ENCODE peak calls at places on chromosome 17, in five cellular contexts. One of them, this sample, is unnamed.
A peak's percentile ranks its signal among the peaks of the same experiment; 100 is the strongest.

GRCh38 chr17:73555199-73555810 is 88.9 kb downstream of the SDK2 start:
- DNase-seq in endothelial cell of umbilical vein: no peak
- DNase-seq in uterus: no peak
- DNase-seq in tibial nerve: no peak
- DNase-seq in Peyer's patch: no peak
- DNase-seq in this sample: no peak

GRCh38 chr17:62804025-62804424 is 4.1 kb downstream of the MARCHF10 start:
- DNase-seq in endothelial cell of umbilical vein: no peak
- DNase-seq in uterus: no peak
- DNase-seq in tibial nerve: no peak
- DNase-seq in Peyer's patch: no peak
- DNase-seq in this sample: no peak

GRCh38 chr17:19018600-19018950 is 14.0 kb upstream of the FAM83G start:
- DNase-seq in endothelial cell of umbilical vein: no peak
- DNase-seq in uterus: no peak
- DNase-seq in tibial nerve: no peak
- DNase-seq in Peyer's patch: no peak
- DNase-seq in this sample: no peak

GRCh38 chr17:21389352-21389751 is 13.2 kb downstream of the KCNJ12 start:
- DNase-seq in endothelial cell of umbilical vein: no peak
- DNase-seq in uterus: no peak
- DNase-seq in tibial nerve: no peak
- DNase-seq in Peyer's patch: no peak
- DNase-seq in this sample: no peak

GRCh38 chr17:46732133-46732532 is 86.4 kb downstream of the WNT3 start:
- DNase-seq in endothelial cell of umbilical vein: no peak
- DNase-seq in uterus: no peak
- DNase-seq in tibial nerve: no peak
- DNase-seq in Peyer's patch: no peak
- DNase-seq in this sample: no peak

GRCh38 chr17:78111012-78111726 is 17.4 kb downstream of the TMC6 start:
- DNase-seq in endothelial cell of umbilical vein: no peak
- DNase-seq in uterus: peak; percentile 16
- DNase-seq in tibial nerve: no peak
- DNase-seq in Peyer's patch: no peak
- DNase-seq in this sample: no peak

GRCh38 chr17:36937961-36938565 is 788 bp downstream of the LHX1 start:
- DNase-seq in endothelial cell of umbilical vein: peak; percentile 33
- DNase-seq in uterus: no peak
- DNase-seq in tibial nerve: no peak
- DNase-seq in Peyer's patch: no peak
- DNase-seq in this sample: peak; percentile 81

GRCh38 chr17:11140028-11140427 is 101.0 kb upstream of the SHISA6 start:
- DNase-seq in endothelial cell of umbilical vein: no peak
- DNase-seq in uterus: no peak
- DNase-seq in tibial nerve: peak; percentile 9
- DNase-seq in Peyer's patch: no peak
- DNase-seq in this sample: no peak

GRCh38 chr17:47884905-47885735 is 10.9 kb upstream of the SP2 start:
- DNase-seq in endothelial cell of umbilical vein: no peak
- DNase-seq in uterus: no peak
- DNase-seq in tibial nerve: no peak
- DNase-seq in Peyer's patch: peak; percentile 85
- DNase-seq in this sample: no peak

GRCh38 chr17:28624148-28624547 is 10.2 kb upstream of the RSKR start:
- DNase-seq in endothelial cell of umbilical vein: no peak
- DNase-seq in uterus: no peak
- DNase-seq in tibial nerve: no peak
- DNase-seq in Peyer's patch: no peak
- DNase-seq in this sample: no peak

GRCh38 chr17:2510559-2510958 is 1.1 kb downstream of the METTL16 start:
- DNase-seq in endothelial cell of umbilical vein: no peak
- DNase-seq in uterus: no peak
- DNase-seq in tibial nerve: no peak
- DNase-seq in Peyer's patch: no peak
- DNase-seq in this sample: no peak

DNA sequence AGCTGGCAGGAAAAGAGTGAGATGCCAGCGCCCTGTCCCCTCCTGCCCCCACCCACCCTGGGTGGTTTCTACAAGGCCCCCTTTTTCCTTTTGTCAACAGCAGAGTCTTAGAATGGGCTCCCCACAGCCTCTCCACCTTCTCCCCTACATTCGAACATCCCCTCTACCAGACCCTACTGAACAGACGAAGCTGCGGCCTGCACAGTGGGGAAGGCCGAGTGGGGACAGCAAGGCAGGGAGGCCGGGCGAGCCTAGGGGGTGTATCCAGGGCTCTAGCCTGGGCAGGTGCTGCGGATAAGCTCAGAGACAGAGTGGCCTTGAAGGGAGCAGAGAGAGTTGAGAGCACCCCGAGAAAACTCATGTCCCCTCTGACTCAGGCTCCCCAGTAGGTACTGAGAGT is 7.4 kb downstream of the ZACN start:
- DNase-seq in endothelial cell of umbilical vein: no peak
- DNase-seq in uterus: no peak
- DNase-seq in tibial nerve: no peak
- DNase-seq in Peyer's patch: no peak
- DNase-seq in this sample: no peak
- H3K27ac ChIP-seq in endothelial cell of umbilical vein: no peak overlapping the region
- H3K27ac ChIP-seq in uterus: no peak overlapping the region
- H3K27ac ChIP-seq in tibial nerve: no peak overlapping the region
- H3K27ac ChIP-seq in Peyer's patch: no peak overlapping the region
- H3K27ac ChIP-seq in this sample: no peak overlapping the region

DNA sequence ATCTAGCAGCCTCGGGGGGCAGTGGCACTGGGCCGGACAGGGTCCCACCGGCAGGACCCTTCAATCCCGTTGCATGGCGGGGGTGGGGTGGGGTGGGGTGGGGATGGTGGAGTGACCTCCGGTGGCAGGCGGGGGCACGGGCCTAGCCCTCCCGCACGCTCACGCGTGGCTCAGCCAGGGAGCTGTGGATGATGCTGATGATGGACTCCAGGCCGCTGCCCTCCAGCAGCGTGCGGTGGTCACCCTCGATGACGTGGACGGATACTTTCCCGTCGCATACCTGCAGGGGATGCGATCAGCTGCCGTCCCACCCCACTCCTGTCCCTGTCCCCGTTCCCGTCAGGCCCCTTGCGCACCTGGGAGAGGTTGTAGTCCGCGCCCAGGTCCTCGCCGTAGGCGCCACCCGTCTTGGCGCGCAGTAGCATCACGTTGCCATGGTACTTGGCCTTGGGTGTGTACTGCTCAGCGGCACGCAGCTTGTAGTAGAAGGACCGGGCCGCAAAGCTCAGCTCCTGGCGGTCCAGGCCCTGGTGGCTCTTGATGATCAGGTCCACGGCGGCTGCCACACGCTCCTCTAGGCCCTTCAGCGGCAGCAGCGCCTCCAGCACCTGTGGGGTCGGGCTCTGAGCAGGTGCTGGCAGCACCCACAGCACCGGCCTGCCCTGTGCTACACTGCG is 13.5 kb upstream of the DUS1L start:
- DNase-seq in endothelial cell of umbilical vein: no peak
- DNase-seq in uterus: no peak
- DNase-seq in tibial nerve: no peak
- DNase-seq in Peyer's patch: no peak
- DNase-seq in this sample: no peak
- TF ChIP-seq POLR2A in endothelial cell of umbilical vein: no peak
- TF ChIP-seq POLR2A in uterus: no peak
- TF ChIP-seq POLR2A in tibial nerve: no peak
- TF ChIP-seq POLR2A in Peyer's patch: no peak
- TF ChIP-seq POLR2A in this sample: no peak

GRCh38 chr17:75542728-75543336 is 17.3 kb downstream of the LLGL2 start:
- DNase-seq in endothelial cell of umbilical vein: no peak
- DNase-seq in uterus: no peak
- DNase-seq in tibial nerve: no peak
- DNase-seq in Peyer's patch: no peak
- DNase-seq in this sample: no peak
- H3K4me1 ChIP-seq in endothelial cell of umbilical vein: no peaks in the 10 kb centered on the region
- H3K4me1 ChIP-seq in uterus: no peaks in the 10 kb centered on the region
- H3K4me1 ChIP-seq in tibial nerve: no peaks in the 10 kb centered on the region
- H3K4me1 ChIP-seq in Peyer's patch: no peaks in the 10 kb centered on the region
- H3K4me1 ChIP-seq in this sample: no peaks in the 10 kb centered on the region

DNA sequence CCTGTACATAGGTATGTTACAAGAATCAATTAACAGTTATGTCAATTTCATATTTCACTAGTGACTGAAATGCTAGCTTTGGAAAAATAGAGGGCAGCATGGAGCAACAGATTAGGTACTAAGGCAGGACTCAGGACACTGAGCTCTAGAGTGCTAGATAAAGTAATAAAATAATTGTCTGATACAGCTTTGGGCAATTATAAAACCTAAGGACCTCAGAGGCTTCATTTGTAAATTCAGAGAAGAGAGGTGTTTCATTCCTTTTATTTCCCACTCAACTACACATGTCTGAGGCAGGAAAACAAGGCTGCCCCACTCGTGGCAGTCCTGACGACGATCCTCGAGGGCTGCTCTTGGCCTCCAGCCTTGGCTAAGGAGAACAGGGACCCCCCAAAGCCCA is 81.5 kb downstream of the CA4 start:
- DNase-seq in endothelial cell of umbilical vein: peak; percentile 45
- DNase-seq in uterus: no peak
- DNase-seq in tibial nerve: no peak
- DNase-seq in Peyer's patch: no peak
- DNase-seq in this sample: no peak
- H3K27ac ChIP-seq in endothelial cell of umbilical vein: no peak overlapping the region
- H3K27ac ChIP-seq in uterus: no peak overlapping the region
- H3K27ac ChIP-seq in tibial nerve: no peak overlapping the region
- H3K27ac ChIP-seq in Peyer's patch: no peak overlapping the region
- H3K27ac ChIP-seq in this sample: no peak overlapping the region

GRCh38 chr17:64262422-64263260 is at the start of gene TEX2:
- DNase-seq in endothelial cell of umbilical vein: peak; percentile 42
- DNase-seq in uterus: peak; percentile 39
- DNase-seq in tibial nerve: peak; percentile 32
- DNase-seq in Peyer's patch: peak; percentile 79
- DNase-seq in this sample: peak; percentile 79
- TF ChIP-seq POLR2A in endothelial cell of umbilical vein: peak; percentile 54
- TF ChIP-seq POLR2A in uterus: peak; percentile 73
- TF ChIP-seq POLR2A in tibial nerve: peak; percentile 74
- TF ChIP-seq POLR2A in Peyer's patch: no peak
- TF ChIP-seq POLR2A in this sample: peak; percentile 80

This sample was measured in right lobe of liver.